ENCODE peak calls at places on chromosomes 7 and 10, in four cellular contexts. X is A549, B is neural crest cell, N is MM.1S. M is an unnamed sample.

GRCh38 chr7:16129431-16130126 is 291.8 kb downstream of the CRPPA start:
- DNase-seq in X (no peak), B (no peak), N (no peak), M (no peak)

GRCh38 chr10:14801693-14802092 is 27.0 kb upstream of the FAM107B start:
- DNase-seq in X (no peak), B (no peak), N (no peak), M (no peak)

GRCh38 chr7:46859963-46860475 is 721.9 kb downstream of the TNS3 start:
- DNase-seq in X (no peak), B (no peak), N (no peak), M (no peak)

GRCh38 chr10:46106410-46107255 is 60.6 kb upstream of the MSMB start:
- DNase-seq in X (peak), B (peak), N (peak), M (peak)

GRCh38 chr7:99579956-99580777 is 17.9 kb upstream of the TMEM225B start:
- DNase-seq in X (no peak), B (peak), N (peak), M (no peak)

GRCh38 chr10:131657318-131657984 is 243.4 kb upstream of the PPP2R2D start:
- DNase-seq in X (no peak), B (no peak), N (no peak), M (no peak)

GRCh38 chr7:36207451-36208291 is 54.6 kb downstream of the EEPD1 start:
- DNase-seq in X (peak), B (no peak), N (no peak), M (no peak)

GRCh38 chr10:95795602-95796001 is 39.6 kb downstream of the ENTPD1 start:
- DNase-seq in X (no peak), B (no peak), N (no peak), M (no peak)

GRCh38 chr7:116167177-116167576 is 43.2 kb upstream of the TES start:
- DNase-seq in X (no peak), B (no peak), N (peak), M (no peak)

GRCh38 chr10:44949127-44949802 is 10.3 kb upstream of the RASSF4 start:
- DNase-seq in X (no peak), B (no peak), N (no peak), M (no peak)
- TF ChIP-seq CTCF in X (no peak), B (no peak), N (no peak), M (no peak)

GRCh38 chr7:49776994-49777393 is 3.6 kb downstream of the VWC2 start:
- DNase-seq in X (no peak), B (peak), N (no peak), M (no peak)
- TF ChIP-seq CTCF in X (no peak), B (peak), N (peak), M (peak)

DNA sequence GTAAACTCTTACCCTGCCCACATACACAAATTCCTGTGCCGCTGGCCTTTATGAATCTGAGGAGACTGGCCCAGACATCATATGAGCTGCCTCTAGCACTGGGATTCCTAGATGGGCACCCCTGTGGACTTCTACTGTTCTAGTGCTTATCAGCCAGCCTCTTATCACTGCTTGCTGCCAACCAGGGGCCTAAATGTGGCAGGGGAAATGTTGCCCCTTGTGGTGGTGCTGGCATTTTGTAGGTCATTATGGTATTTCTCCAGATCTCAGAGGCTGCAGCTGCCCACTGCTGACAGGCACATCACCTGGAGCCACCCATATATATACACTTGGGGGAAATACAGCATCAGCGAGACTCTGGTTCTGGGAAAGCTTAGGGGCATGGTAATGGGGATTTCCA is 5.4 kb downstream of the SFR1 start:
- DNase-seq in X (peak), B (no peak), N (peak), M (no peak)
- TF ChIP-seq CTCF in X (peak), B (peak), N (peak), M (no peak)

GRCh38 chr7:34187908-34188307 is 282.6 kb downstream of the BMPER start:
- DNase-seq in X (no peak), B (no peak), N (no peak), M (no peak)

GRCh38 chr7:34190299-34190698 is 285.0 kb downstream of the BMPER start:
- DNase-seq in X (no peak), B (no peak), N (no peak), M (no peak)

GRCh38 chr7:34181271-34181958 is 276.1 kb downstream of the BMPER start:
- DNase-seq in X (no peak), B (no peak), N (no peak), M (no peak)

DNA sequence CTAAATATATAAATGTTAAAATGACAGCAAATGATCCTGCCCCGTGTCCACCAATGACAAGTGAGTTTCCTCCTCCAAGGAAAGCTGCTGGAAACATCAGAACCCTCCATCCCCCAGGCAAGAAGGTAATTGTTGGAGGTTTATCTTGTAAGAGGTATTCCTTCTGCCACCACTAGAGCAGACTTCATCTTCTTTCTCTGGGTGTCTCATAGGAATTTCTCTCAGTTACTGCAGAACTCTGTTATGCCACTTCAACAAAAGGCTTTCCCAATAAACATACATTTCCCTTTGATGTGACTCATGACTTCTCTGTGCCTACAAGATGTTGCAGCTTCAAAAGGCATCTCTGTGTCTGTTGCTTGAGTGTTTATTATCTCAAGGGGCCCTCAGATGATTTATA is 279.1 kb downstream of the BMPER start:
- DNase-seq in X (peak), B (no peak), N (no peak), M (no peak)
- TF ChIP-seq CTCF in X (no peak), B (peak), N (no peak), M (no peak)

DNA sequence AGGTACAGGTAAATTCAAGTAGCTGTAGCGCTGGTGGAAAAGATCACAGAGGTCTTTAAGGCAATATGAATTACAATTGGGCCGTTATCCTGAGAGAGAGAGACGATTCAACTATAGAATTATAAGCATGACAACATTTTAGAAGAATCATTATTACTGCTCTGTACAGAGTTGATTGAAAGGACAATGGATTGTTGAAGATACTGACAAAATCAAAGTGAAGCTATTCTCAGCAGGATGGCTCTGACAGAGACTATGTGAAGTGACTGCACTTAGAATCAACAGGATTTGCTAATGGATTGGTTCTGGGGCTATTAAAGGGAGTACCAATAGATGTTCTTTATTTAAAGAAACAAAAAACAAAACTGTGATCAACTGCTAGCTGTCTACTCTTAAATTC is 634.8 kb upstream of the GRM3 start:
- DNase-seq in X (no peak), B (no peak), N (no peak), M (no peak)
- TF ChIP-seq CTCF in X (no peak), B (no peak), N (no peak), M (no peak)

GRCh38 chr7:106737202-106737562 is 76.2 kb upstream of the CCDC71L start:
- DNase-seq in X (no peak), B (no peak), N (peak), M (no peak)
- TF ChIP-seq CTCF in X (peak), B (peak), N (peak), M (peak)

GRCh38 chr10:110870823-110871235 is 899 bp upstream of the PDCD4 start:
- DNase-seq in X (no peak), B (no peak), N (no peak), M (no peak)

GRCh38 chr10:110872984-110873569 is 1.3 kb downstream of the PDCD4 start:
- DNase-seq in X (no peak), B (no peak), N (no peak), M (no peak)

GRCh38 chr10:110871236-110872084 is at the start of gene PDCD4:
- DNase-seq in X (peak), B (peak), N (peak), M (peak)

GRCh38 chr10:110873951-110874350 is 2.2 kb downstream of the PDCD4 start:
- DNase-seq in X (no peak), B (no peak), N (no peak), M (no peak)

GRCh38 chr10:110872145-110872983 is 636 bp downstream of the PDCD4 start:
- DNase-seq in X (peak), B (peak), N (peak), M (peak)
- TF ChIP-seq CTCF in X (peak), B (no peak), N (no peak), M (peak)

M was measured in GM13977.